ENCODE peak calls at places on chromosome 6, in five cellular contexts. Q is K562, K is GM12878, O is H1, L is HepG2. V is an unnamed sample.

GRCh38 chr6:48736486-48737206 is 625.6 kb upstream of the PTCHD4 start:
- DNase-seq in Q (no peak), K (no peak), O (no peak), L (no peak), V (peak)

GRCh38 chr6:17012421-17013225 is 89.2 kb upstream of the STMND1 start:
- DNase-seq in Q (no peak), K (no peak), O (no peak), L (no peak), V (peak)

GRCh38 chr6:108001696-108002231 is 43.8 kb upstream of the SEC63 start:
- DNase-seq in Q (no peak), K (no peak), O (no peak), L (peak), V (no peak)

GRCh38 chr6:35716798-35717197 is 20.0 kb upstream of the ARMC12 start:
- DNase-seq in Q (no peak), K (no peak), O (no peak), L (no peak), V (no peak)

GRCh38 chr6:136846046-136846445 is 23.7 kb downstream of the PEX7 start:
- DNase-seq in Q (peak), K (no peak), O (no peak), L (peak), V (peak)

GRCh38 chr6:1763411-1763810 is 153.7 kb downstream of the FOXC1 start:
- DNase-seq in Q (no peak), K (no peak), O (no peak), L (no peak), V (no peak)

GRCh38 chr6:163554663-163555062 is 140.1 kb downstream of the QKI start:
- DNase-seq in Q (peak), K (no peak), O (peak), L (peak), V (peak)

GRCh38 chr6:154653853-154654252 is 79.4 kb upstream of the SCAF8 start:
- DNase-seq in Q (no peak), K (no peak), O (no peak), L (no peak), V (no peak)

GRCh38 chr6:81751388-81752083 is 945 bp downstream of the TENT5A start:
- DNase-seq in Q (no peak), K (no peak), O (peak), L (peak), V (no peak)

GRCh38 chr6:20661721-20662120 is 127.5 kb downstream of the CDKAL1 start:
- DNase-seq in Q (no peak), K (no peak), O (no peak), L (no peak), V (peak)

GRCh38 chr6:159604443-159604956 is 88.5 kb downstream of the SOD2 start:
- DNase-seq in Q (no peak), K (no peak), O (no peak), L (no peak), V (no peak)

GRCh38 chr6:159609813-159610212 is 83.2 kb downstream of the SOD2 start:
- DNase-seq in Q (no peak), K (no peak), O (no peak), L (no peak), V (no peak)

GRCh38 chr6:159610881-159611280 is 82.2 kb downstream of the SOD2 start:
- DNase-seq in Q (no peak), K (no peak), O (no peak), L (no peak), V (no peak)

GRCh38 chr6:159608961-159609673 is 83.9 kb downstream of the SOD2 start:
- DNase-seq in Q (peak), K (no peak), O (no peak), L (peak), V (no peak)

GRCh38 chr6:159606786-159607185 is 86.3 kb downstream of the SOD2 start:
- DNase-seq in Q (no peak), K (no peak), O (no peak), L (no peak), V (no peak)
- TF ChIP-seq USF2 in Q (no peak), K (no peak), O (no peak), L (no peak), V (no peak)

GRCh38 chr6:110664933-110665332 is 150.3 kb downstream of the CDK19 start:
- DNase-seq in Q (no peak), K (no peak), O (no peak), L (no peak), V (no peak)
- TF ChIP-seq JUND in Q (no peak), K (no peak), O (no peak), L (no peak), V (no peak)

GRCh38 chr6:106895703-106896040 is 78.9 kb downstream of the CD24 start:
- DNase-seq in Q (no peak), K (no peak), O (no peak), L (no peak), V (no peak)
- H3K9ac ChIP-seq in Q (no peak), K (no peak), O (no peak), L (no peak), V (no peak)

GRCh38 chr6:56713285-56713684 is 70.6 kb upstream of the DST start:
- DNase-seq in Q (no peak), K (no peak), O (no peak), L (peak), V (no peak)
- TF ChIP-seq USF2 in Q (no peak), K (no peak), O (no peak), L (no peak), V (no peak)

GRCh38 chr6:106750146-106750900 is 120.9 kb downstream of the QRSL1 start:
- DNase-seq in Q (no peak), K (no peak), O (no peak), L (no peak), V (no peak)

GRCh38 chr6:106754215-106754614 is 124.8 kb downstream of the QRSL1 start:
- DNase-seq in Q (no peak), K (no peak), O (no peak), L (no peak), V (no peak)

GRCh38 chr6:106749611-106750010 is 120.2 kb downstream of the QRSL1 start:
- DNase-seq in Q (no peak), K (no peak), O (no peak), L (no peak), V (no peak)

GRCh38 chr6:106752641-106753040 is 123.3 kb downstream of the QRSL1 start:
- DNase-seq in Q (no peak), K (no peak), O (no peak), L (peak), V (no peak)

DNA sequence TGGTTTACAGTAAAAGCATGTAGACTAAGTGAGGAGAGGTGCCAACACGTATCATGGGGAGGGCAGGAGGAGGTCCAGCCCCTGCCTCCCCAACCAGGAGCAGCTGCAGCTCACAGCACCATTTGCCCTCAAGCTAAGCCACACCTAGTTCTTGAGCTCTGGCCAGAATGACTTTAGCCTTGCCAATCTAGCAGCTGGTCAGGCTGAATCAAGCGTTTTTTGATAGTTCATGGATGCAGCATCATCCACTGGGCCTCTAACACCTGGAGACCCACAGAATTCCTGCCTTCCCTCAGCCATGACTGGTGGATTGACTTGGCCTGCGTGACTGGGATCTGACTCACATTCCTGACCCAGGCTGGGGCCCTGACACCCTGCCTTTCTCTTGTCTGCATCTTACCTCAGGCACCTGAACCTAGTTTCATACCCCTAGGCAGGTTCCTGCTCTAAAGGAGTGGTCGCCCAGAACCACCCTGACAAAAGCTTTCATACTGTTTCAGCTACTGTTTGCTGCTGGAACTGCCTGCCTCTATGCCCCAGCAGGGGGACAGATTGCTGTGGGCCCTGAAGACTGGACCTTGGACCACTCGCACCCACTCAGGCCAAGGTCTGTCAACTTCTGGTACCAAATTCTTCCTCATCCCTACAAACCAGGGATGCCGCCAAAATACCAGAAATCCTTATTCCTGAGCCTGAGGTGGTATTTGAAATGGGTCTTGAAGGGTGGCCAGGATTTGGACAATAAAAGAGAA is 122.3 kb downstream of the QRSL1 start:
- DNase-seq in Q (no peak), K (no peak), O (no peak), L (no peak), V (no peak)
- TF ChIP-seq JUND in Q (no peak), K (no peak), O (no peak), L (no peak), V (no peak)

GRCh38 chr6:6688951-6689350 is 100.4 kb downstream of the LY86 start:
- DNase-seq in Q (no peak), K (no peak), O (no peak), L (no peak), V (no peak)

GRCh38 chr6:6686176-6686575 is 97.7 kb downstream of the LY86 start:
- DNase-seq in Q (no peak), K (no peak), O (no peak), L (no peak), V (no peak)

GRCh38 chr6:6685249-6685667 is 96.7 kb downstream of the LY86 start:
- DNase-seq in Q (no peak), K (peak), O (no peak), L (peak), V (no peak)

GRCh38 chr6:6688283-6688682 is 99.8 kb downstream of the LY86 start:
- DNase-seq in Q (no peak), K (no peak), O (no peak), L (peak), V (no peak)

DNA sequence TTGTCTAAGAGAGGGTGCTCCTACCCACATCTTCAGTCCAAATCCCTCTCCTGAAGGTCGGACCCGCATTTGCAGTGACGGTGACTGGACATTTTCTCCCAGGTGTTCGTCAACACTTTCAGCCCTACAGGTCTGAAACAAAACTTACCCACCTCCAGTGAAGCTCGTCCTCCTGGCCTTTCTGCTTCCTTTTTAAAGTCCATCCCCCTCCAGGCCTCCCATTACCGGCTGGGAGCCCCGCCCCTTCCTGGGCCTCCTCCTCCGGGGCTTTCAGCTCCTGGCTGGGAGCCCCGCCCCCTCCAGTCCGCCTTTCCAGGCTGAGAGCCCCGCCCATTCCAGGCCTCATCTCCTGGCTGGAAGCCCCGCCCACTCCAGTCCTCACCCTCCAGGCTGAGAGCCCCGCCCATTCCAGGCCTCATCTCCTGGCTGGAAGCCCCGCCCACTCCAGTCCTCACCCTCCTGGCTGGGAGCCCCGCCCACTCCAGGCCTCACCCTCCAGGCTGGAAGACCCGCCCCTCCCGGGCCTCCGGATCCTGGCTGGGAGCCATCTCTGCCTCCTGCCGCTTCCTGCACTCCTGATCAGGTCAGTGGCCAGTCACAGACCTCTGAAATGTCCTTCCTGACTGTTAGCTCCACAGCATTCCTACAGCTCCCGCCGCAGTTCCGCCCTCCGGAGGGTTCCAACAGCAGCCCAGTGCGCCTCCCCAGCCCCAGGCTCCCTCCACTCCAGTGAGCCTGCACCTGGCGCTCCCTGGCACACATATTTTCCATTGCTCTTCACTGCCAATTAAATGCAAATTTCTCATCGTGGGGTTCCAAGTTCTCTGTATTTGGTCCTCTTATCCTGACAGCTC is 98.5 kb downstream of the LY86 start:
- DNase-seq in Q (peak), K (no peak), O (peak), L (peak), V (peak)
- H3K9ac ChIP-seq in Q (peak), K (no peak), O (peak), L (peak), V (no peak)

DNA sequence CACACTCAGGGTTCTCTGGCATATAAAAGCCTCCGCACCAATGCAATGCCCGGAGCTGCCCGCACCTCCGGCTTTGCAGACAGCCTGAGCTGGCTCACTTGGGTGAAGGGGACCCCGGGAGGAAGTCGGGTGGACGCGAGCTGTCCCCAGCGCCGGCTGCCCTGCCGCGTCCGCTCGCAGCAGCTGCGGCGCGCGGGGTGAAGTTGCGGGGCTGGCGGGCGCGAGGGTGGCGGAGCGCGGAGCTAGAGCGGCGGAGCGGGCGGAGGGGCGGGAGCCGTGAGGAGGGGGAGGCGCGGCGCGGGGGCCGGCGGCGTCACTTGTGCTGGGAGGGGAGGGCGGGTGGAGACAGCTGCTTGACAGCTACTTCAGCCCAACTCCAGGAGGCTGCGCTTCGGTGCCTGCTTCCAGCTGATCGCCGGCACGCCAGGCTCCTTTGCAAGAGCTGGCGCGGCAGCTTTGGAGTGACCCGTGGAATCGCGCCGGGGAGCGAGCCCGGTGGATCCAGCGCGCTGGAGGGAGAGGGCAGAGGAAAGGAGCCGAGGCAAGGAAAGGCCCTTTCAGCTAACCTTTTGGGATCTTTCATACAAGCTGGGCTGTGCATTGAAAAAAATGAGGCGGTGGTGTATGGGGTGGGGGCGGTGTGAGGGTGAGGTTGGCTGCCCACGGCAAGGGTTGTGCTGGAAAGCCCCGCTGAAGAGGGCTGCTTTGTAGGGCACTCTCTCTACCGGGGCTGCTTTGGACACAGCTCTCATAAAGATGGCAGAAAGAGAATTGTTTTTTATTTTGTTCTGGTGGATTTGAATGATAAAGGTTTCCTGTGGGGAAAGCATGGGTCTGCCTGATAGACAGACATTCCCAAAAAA is 24.7 kb downstream of the RIPOR2 start:
- DNase-seq in Q (no peak), K (no peak), O (no peak), L (no peak), V (peak)
- TF ChIP-seq USF2 in Q (no peak), K (no peak), O (no peak), L (no peak), V (no peak)

GRCh38 chr6:117483004-117483644 is 650 bp downstream of the DCBLD1 start:
- DNase-seq in Q (peak), K (no peak), O (peak), L (peak), V (peak)

GRCh38 chr6:117481926-117482239 is 591 bp upstream of the DCBLD1 start:
- DNase-seq in Q (no peak), K (no peak), O (no peak), L (no peak), V (no peak)

GRCh38 chr6:117483645-117484016 is 1.2 kb downstream of the DCBLD1 start:
- DNase-seq in Q (peak), K (no peak), O (no peak), L (peak), V (no peak)

GRCh38 chr6:117481278-117481925 is 1.1 kb upstream of the DCBLD1 start:
- DNase-seq in Q (peak), K (no peak), O (peak), L (peak), V (no peak)

DNA sequence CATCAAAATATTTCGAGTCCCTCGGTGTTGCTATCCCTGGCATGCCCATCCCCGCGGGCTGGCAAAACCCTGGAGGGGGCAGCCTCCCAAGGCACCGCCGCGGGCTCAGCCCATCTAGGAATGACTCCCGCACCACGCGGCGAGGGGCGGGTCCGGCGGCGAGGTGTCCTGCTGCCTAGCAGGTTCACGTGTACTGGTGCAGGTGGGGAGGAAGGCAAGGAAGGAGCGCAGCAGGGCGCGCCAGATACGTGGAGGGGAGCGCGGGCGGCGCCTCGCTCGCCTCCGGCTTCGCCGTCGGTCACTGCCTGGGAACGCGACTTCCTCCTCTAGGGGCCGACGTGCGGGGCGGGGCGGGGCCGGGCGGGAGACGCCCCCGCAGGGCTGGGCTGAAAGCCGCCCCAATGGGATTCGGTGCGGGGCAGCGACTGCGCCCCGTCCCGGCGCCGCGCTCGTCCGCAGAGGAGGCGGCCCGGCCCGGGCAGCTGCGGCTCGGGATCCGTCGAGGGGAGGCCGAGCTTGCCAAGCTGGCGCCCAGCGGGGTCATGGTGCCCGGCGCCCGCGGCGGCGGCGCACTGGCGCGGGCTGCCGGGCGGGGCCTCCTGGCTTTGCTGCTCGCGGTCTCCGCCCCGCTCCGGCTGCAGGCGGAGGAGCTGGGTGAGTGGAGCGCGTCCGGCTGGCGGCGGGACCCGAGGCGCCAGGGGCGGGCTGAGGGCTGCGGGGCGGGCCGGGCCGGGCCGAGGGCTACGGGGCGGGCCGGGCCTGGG is at the start of gene DCBLD1:
- DNase-seq in Q (peak), K (no peak), O (peak), L (peak), V (peak)
- TF ChIP-seq JUND in Q (no peak), K (no peak), O (no peak), L (no peak), V (no peak)

V was measured in SK-N-SH.